ENCODE peak calls at places on chromosome 3, in four cellular contexts. A, L, D and G are unnamed samples.

GRCh38 chr3:132405609-132406299 is 11.5 kb upstream of the DNAJC13 start:
- DNase-seq in D (no peak), L (no peak), A (no peak), G (no peak)

GRCh38 chr3:132660745-132661067 is 577 bp downstream of the UBA5 start:
- DNase-seq in A (no peak), L (no peak), D (no peak), G (no peak)

GRCh38 chr3:46467562-46467961 is 2.9 kb upstream of the LTF start:
- DNase-seq in L (no peak), A (no peak), D (no peak), G (no peak)

GRCh38 chr3:141240290-141241247 is 8.9 kb downstream of the PXYLP1 start:
- DNase-seq in A (no peak), D (no peak), L (no peak), G (no peak)

GRCh38 chr3:185363662-185364203 is 797 bp downstream of the MAP3K13 start:
- DNase-seq in L (no peak), D (no peak), A (no peak), G (no peak)

GRCh38 chr3:126252373-126252772 is 72.0 kb upstream of the ALDH1L1 start:
- DNase-seq in A (no peak), D (no peak), L (no peak), G (no peak)

GRCh38 chr3:95613993-95614392 is 1200.4 kb upstream of the EPHA6 start:
- DNase-seq in L (no peak), D (no peak), A (no peak), G (no peak)

GRCh38 chr3:138046955-138047354 is 37.0 kb downstream of the CLDN18 start:
- DNase-seq in D (no peak), A (no peak), L (no peak), G (no peak)

GRCh38 chr3:89851974-89852621 is 744.7 kb downstream of the EPHA3 start:
- DNase-seq in L (peak), A (no peak), D (no peak), G (peak)

GRCh38 chr3:126258670-126259069 is 78.3 kb upstream of the ALDH1L1 start:
- DNase-seq in A (no peak), L (no peak), D (no peak), G (no peak)

GRCh38 chr3:177595789-177596188 is 398.5 kb upstream of the TBL1XR1 start:
- DNase-seq in A (no peak), L (no peak), D (no peak), G (no peak)

GRCh38 chr3:44988073-44988472 is 12.0 kb downstream of the EXOSC7 start:
- DNase-seq in L (no peak), A (no peak), D (no peak), G (no peak)